ENCODE peak calls at places on chromosomes 5 and 9, in seven cellular contexts. I is aorta, Z is colonic mucosa, E is ovary, N is GM23248, W is A549, K is NB4. O is an unnamed sample.

GRCh38 chr5:53779541-53779981 is 219.1 kb downstream of the NDUFS4 start:
- DNase-seq in I (peak), Z (no peak), E (no peak), N (peak), W (no peak), K (no peak), O (peak)

GRCh38 chr9:124251605-124252366 is 6.0 kb upstream of the NEK6 start:
- DNase-seq in I (peak), Z (no peak), E (peak), N (no peak), W (no peak), K (peak), O (no peak)

GRCh38 chr5:179337227-179338122 is 7.8 kb downstream of the ADAMTS2 start:
- DNase-seq in I (peak), Z (no peak), E (no peak), N (no peak), W (no peak), K (no peak), O (no peak)

GRCh38 chr9:134064711-134065110 is 3.1 kb downstream of the BRD3 start:
- DNase-seq in I (no peak), Z (no peak), E (peak), N (no peak), W (no peak), K (no peak), O (no peak)

GRCh38 chr5:74141053-74141452 is 499.5 kb downstream of the ENC1 start:
- DNase-seq in I (no peak), Z (no peak), E (no peak), N (peak), W (no peak), K (no peak), O (peak)

GRCh38 chr5:142296914-142297417 is 27.9 kb downstream of the SPRY4 start:
- DNase-seq in I (peak), Z (no peak), E (no peak), N (peak), W (no peak), K (no peak), O (no peak)

GRCh38 chr9:21968331-21969010 is 25.7 kb downstream of the CDKN2A start:
- DNase-seq in I (no peak), Z (no peak), E (no peak), N (peak), W (no peak), K (no peak), O (no peak)

GRCh38 chr9:4321554-4321953 is 21.7 kb upstream of the GLIS3 start:
- DNase-seq in I (no peak), Z (no peak), E (no peak), N (no peak), W (no peak), K (no peak), O (no peak)

DNA sequence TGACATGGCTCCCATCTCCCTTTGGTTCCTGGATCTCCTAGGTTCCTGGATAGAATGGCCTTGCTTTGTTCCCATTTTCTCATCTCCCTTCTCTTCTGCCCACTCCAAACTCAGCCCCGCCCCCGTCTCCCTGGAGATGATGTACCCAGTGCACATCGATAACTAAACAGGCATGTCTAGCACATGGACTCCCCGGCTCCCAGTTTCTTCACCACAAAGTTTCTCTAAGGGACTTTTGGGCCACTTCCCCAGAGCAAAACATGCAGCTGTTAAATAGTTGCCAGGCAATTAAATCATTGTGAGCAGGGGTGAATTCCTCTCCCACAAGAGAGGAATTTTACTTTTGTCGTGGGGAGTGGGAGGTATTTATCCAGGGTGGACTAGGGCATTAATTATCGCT is 259.0 kb downstream of the GADD45G start:
- DNase-seq in I (peak), Z (no peak), E (peak), N (no peak), W (no peak), K (no peak), O (no peak)
- H3K4me3 ChIP-seq in I (no peak), Z (no peak), E (no peak), N (no peak), W (no peak), K (no peak), O (no peak)

GRCh38 chr9:96856363-96857286 is 2.3 kb upstream of the ZNF782 start:
- DNase-seq in I (no peak), Z (peak), E (no peak), N (peak), W (no peak), K (peak), O (no peak)

GRCh38 chr9:96853711-96854072 is 622 bp downstream of the ZNF782 start:
- DNase-seq in I (no peak), Z (no peak), E (no peak), N (peak), W (no peak), K (no peak), O (no peak)

GRCh38 chr9:96854073-96854876 is at the start of gene ZNF782:
- DNase-seq in I (peak), Z (peak), E (peak), N (peak), W (peak), K (peak), O (peak)

GRCh38 chr9:96852676-96853075 is 1.6 kb downstream of the ZNF782 start:
- DNase-seq in I (no peak), Z (no peak), E (no peak), N (no peak), W (no peak), K (no peak), O (no peak)

DNA sequence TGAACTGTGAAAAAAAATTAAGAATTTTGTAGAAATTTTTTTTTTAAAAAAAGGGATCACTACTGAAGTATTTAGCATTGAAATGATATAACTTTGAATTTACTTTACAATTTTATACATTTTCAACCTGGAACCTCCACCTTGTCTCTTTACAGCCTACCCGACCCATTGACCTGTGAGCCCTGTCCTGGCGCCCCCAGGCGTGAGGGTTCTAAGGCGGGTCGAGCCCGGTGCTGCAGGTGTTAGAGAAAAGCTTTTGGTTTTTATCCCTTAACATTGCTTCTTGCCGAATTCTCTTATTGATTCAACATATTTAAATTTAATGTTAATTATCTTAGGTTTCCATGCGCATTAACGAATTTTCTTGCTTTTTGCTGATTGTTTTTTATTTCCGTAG is 561 bp upstream of the ZNF782 start:
- DNase-seq in I (no peak), Z (no peak), E (no peak), N (no peak), W (no peak), K (no peak), O (no peak)
- H3K4me3 ChIP-seq in I (peak), Z (peak), E (peak), N (peak), W (peak), K (peak), O (peak)

DNA sequence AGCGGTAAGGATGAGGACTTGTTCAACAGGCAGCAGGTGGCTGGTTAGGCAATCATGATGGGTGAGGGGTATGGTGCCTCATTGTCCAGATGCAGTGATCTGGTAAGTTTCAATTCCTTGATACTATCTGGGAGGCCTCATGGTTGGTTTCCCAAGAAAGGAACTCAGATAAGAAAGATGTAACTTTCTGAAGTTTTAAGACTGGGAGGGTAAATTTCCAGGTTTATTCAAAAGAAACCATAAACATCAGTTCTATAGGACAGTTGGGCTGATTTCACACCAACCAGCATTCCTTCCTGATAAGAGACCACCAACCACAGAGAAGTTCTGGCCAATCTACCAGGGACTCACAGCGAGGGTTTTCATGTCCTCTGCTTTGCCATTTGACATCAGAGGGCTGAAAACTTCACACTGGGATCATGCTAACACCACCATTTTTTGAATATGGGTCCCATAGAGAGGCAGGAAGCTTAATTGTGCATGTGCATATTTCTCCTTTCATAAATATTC is 773 bp upstream of the AGGF1 start:
- DNase-seq in I (no peak), Z (no peak), E (no peak), N (no peak), W (no peak), K (peak), O (no peak)
- H3K4me3 ChIP-seq in I (peak), Z (peak), E (no peak), N (peak), W (peak), K (no peak), O (peak)

DNA sequence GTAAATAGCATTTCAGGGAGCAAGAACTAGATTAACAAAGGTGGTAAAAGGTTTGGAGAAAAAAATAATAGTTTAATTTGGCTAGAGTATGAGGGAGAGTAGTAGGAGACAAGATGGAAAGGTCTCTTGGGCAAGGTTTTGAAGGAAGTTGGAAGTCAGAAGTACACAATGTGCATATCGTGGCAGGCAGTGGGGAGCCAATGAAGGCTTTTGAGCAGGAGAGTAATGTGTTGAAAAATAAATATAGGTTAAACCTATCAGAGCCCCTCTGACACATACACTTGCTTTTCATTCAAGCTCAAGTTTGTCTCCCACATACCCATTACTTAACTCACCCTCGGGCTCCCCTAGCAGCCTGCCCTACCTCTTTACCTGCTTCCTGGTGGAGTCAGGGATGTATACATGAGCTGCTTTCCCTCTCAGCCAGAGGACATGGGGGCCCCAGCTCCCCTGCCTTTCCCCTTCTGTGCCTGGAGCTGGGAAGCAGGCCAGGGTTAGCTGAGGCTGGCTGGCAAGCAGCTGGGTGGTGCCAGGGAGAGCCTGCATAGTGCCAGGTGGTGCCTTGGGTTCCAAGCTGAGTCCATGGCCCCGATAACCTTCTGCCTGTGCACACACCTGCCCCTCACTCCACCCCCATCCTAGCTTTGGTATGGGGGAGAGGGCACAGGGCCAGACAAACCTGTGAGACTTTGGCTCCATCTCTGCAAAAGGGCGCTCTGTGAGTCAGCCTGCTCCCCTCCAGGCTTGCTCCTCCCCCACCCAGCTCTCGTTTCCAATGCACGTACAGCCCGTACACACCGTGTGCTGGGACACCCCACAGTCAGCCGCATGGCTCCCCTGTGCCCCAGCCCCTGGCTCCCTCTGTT is at the start of gene CA9:
- DNase-seq in I (no peak), Z (peak), E (no peak), N (no peak), W (peak), K (no peak), O (no peak)
- H3K4me3 ChIP-seq in I (no peak), Z (no peak), E (no peak), N (no peak), W (no peak), K (no peak), O (peak)

GRCh38 chr9:92403153-92403552 is 1.2 kb downstream of the OGN start:
- DNase-seq in I (no peak), Z (no peak), E (no peak), N (no peak), W (no peak), K (no peak), O (no peak)
- H3K4me3 ChIP-seq in I (peak), Z (no peak), E (no peak), N (no peak), W (no peak), K (no peak), O (no peak)

GRCh38 chr9:37029776-37030590 is 4.1 kb downstream of the PAX5 start:
- DNase-seq in I (no peak), Z (no peak), E (no peak), N (peak), W (no peak), K (no peak), O (no peak)
- H3K4me3 ChIP-seq in I (no peak), Z (no peak), E (no peak), N (no peak), W (no peak), K (no peak), O (no peak)

GRCh38 chr5:157278319-157279037 is 12.6 kb downstream of the CYFIP2 start:
- DNase-seq in I (no peak), Z (no peak), E (no peak), N (no peak), W (no peak), K (no peak), O (no peak)

GRCh38 chr5:157280927-157281326 is 15.0 kb downstream of the CYFIP2 start:
- DNase-seq in I (no peak), Z (no peak), E (no peak), N (peak), W (no peak), K (peak), O (peak)

GRCh38 chr5:157282150-157282549 is 16.2 kb downstream of the CYFIP2 start:
- DNase-seq in I (no peak), Z (no peak), E (no peak), N (no peak), W (no peak), K (no peak), O (no peak)

GRCh38 chr5:157279605-157280239 is 13.8 kb downstream of the CYFIP2 start:
- DNase-seq in I (no peak), Z (no peak), E (no peak), N (peak), W (no peak), K (no peak), O (no peak)

GRCh38 chr5:157280511-157280910 is 14.6 kb downstream of the CYFIP2 start:
- DNase-seq in I (no peak), Z (no peak), E (no peak), N (no peak), W (no peak), K (peak), O (no peak)
- H3K4me3 ChIP-seq in I (no peak), Z (no peak), E (no peak), N (no peak), W (no peak), K (no peak), O (no peak)

GRCh38 chr9:32384002-32384363 is 460 bp upstream of the ACO1 start:
- DNase-seq in I (no peak), Z (no peak), E (no peak), N (peak), W (no peak), K (no peak), O (no peak)

GRCh38 chr9:32384364-32385134 is at the start of gene ACO1:
- DNase-seq in I (peak), Z (peak), E (peak), N (peak), W (peak), K (peak), O (peak)

GRCh38 chr9:32387256-32387655 is 2.8 kb downstream of the ACO1 start:
- DNase-seq in I (no peak), Z (no peak), E (no peak), N (no peak), W (no peak), K (no peak), O (no peak)

GRCh38 chr9:32385135-32385884 is 867 bp downstream of the ACO1 start:
- DNase-seq in I (no peak), Z (no peak), E (no peak), N (peak), W (peak), K (no peak), O (no peak)

GRCh38 chr9:32385885-32386283 is 1.4 kb downstream of the ACO1 start:
- DNase-seq in I (no peak), Z (no peak), E (no peak), N (no peak), W (no peak), K (no peak), O (no peak)
- H3K4me3 ChIP-seq in I (no peak), Z (no peak), E (no peak), N (peak), W (no peak), K (no peak), O (peak)